ENCODE peak calls at places on chromosomes 5 and 9, in six cellular contexts. M is GM13977; T is epithelial cell of esophagus; C is A549; U is activated CD8-positive, alpha-beta T cell treated with anti-CD3 and anti-CD28 coated beads for 36 hours; S is neural crest cell. P is an unnamed sample.

GRCh38 chr9:13485068-13485596 is 205.6 kb upstream of the MPDZ start:
- DNase-seq in S (no peak), T (peak), C (no peak), U (no peak), M (no peak), P (peak)

GRCh38 chr5:58499951-58500350 is 8.7 kb downstream of the GAPT start:
- DNase-seq in U (no peak), C (no peak), T (no peak), S (no peak), M (no peak), P (no peak)

GRCh38 chr5:43581398-43581797 is 21.6 kb upstream of the NNT start:
- DNase-seq in U (no peak), T (no peak), C (no peak), M (no peak), S (no peak), P (no peak)

GRCh38 chr5:15320896-15321295 is 179.1 kb upstream of the FBXL7 start:
- DNase-seq in U (no peak), C (no peak), T (no peak), M (no peak), S (no peak), P (no peak)

GRCh38 chr5:144205141-144205551 is 34.5 kb downstream of the KCTD16 start:
- DNase-seq in M (no peak), C (no peak), S (peak), T (peak), U (no peak), P (no peak)

GRCh38 chr9:104977168-104977567 is 49.2 kb upstream of the ABCA1 start:
- DNase-seq in U (no peak), S (no peak), C (no peak), M (no peak), T (no peak), P (no peak)

GRCh38 chr5:148913985-148914421 is 87.6 kb downstream of the ADRB2 start:
- DNase-seq in S (no peak), M (no peak), T (peak), U (no peak), C (no peak), P (peak)

GRCh38 chr5:53431665-53432064 is 48.8 kb upstream of the FST start:
- DNase-seq in T (no peak), C (no peak), S (no peak), M (no peak), U (no peak), P (no peak)

GRCh38 chr9:17204611-17205165 is 69.8 kb downstream of the CNTLN start:
- DNase-seq in M (no peak), T (no peak), C (no peak), U (no peak), S (no peak), P (no peak)

GRCh38 chr5:160486573-160486972 is 64.9 kb downstream of the PTTG1 start:
- DNase-seq in C (no peak), U (peak), S (no peak), T (no peak), M (no peak), P (no peak)

GRCh38 chr5:149745-150450 is 41.4 kb upstream of the LRRC14B start:
- DNase-seq in M (no peak), C (no peak), T (peak), S (no peak), U (no peak), P (no peak)

GRCh38 chr9:15909297-15909696 is 356.5 kb downstream of the CCDC171 start:
- DNase-seq in S (no peak), C (no peak), M (no peak), T (no peak), U (no peak), P (no peak)

GRCh38 chr9:101509572-101509971 is 24.1 kb upstream of the RNF20 start:
- DNase-seq in T (no peak), C (no peak), U (no peak), M (no peak), S (no peak), P (no peak)

GRCh38 chr9:99138424-99139284 is 33.7 kb downstream of the TGFBR1 start:
- DNase-seq in C (no peak), T (no peak), U (no peak), S (no peak), M (no peak), P (no peak)

GRCh38 chr5:8906303-8906967 is 639.4 kb downstream of the SEMA5A start:
- DNase-seq in M (no peak), T (peak), C (no peak), S (no peak), U (no peak), P (no peak)

GRCh38 chr9:117416856-117417255 is 2.0 kb upstream of the ASTN2 start:
- DNase-seq in U (no peak), M (no peak), C (no peak), S (no peak), T (no peak), P (no peak)

GRCh38 chr5:127820910-127821553 is 117.8 kb downstream of the CCDC192 start:
- DNase-seq in M (no peak), S (no peak), T (peak), C (peak), U (no peak), P (no peak)

GRCh38 chr5:146446861-146447733 is at the start of gene TCERG1:
- DNase-seq in T (peak), S (peak), M (peak), U (peak), C (peak), P (peak)

GRCh38 chr5:156402387-156402921 is 75.5 kb downstream of the SGCD start:
- DNase-seq in C (no peak), S (no peak), U (peak), M (peak), T (peak), P (no peak)

GRCh38 chr9:107530682-107531081 is 41.1 kb upstream of the KLF4 start:
- DNase-seq in C (no peak), U (no peak), M (no peak), T (no peak), S (no peak), P (no peak)

GRCh38 chr9:136603901-136604816 is 58.3 kb upstream of the NOTCH1 start:
- DNase-seq in M (no peak), U (no peak), S (no peak), T (no peak), C (no peak), P (no peak)

GRCh38 chr5:42715791-42716190 is 40.8 kb upstream of the CCDC152 start:
- DNase-seq in C (no peak), M (no peak), T (no peak), U (no peak), S (no peak), P (no peak)

GRCh38 chr5:147101654-147102053 is 133.2 kb upstream of the STK32A start:
- DNase-seq in C (no peak), T (peak), M (no peak), U (no peak), S (no peak), P (no peak)

GRCh38 chr5:6660704-6661103 is 27.5 kb downstream of the SRD5A1 start:
- DNase-seq in C (no peak), M (no peak), T (no peak), S (no peak), U (no peak), P (no peak)

GRCh38 chr5:180798193-180798592 is 4.4 kb downstream of the MGAT1 start:
- DNase-seq in M (no peak), C (no peak), S (no peak), T (no peak), U (no peak), P (no peak)

GRCh38 chr5:180802325-180803180 is at the start of gene MGAT1:
- DNase-seq in M (peak), T (peak), U (peak), S (peak), C (peak), P (peak)

GRCh38 chr5:180799194-180799593 is 3.4 kb downstream of the MGAT1 start:
- DNase-seq in T (peak), U (no peak), S (no peak), C (no peak), M (no peak), P (peak)

GRCh38 chr5:180801596-180802324 is 846 bp downstream of the MGAT1 start:
- DNase-seq in M (no peak), S (no peak), C (no peak), T (no peak), U (no peak), P (no peak)

GRCh38 chr5:180799902-180800801 is 2.5 kb downstream of the MGAT1 start:
- DNase-seq in C (no peak), T (peak), M (no peak), S (no peak), U (no peak), P (no peak)
- TF ChIP-seq CTCF in C (no peak), T (peak), M (no peak), S (peak), U (no peak), P (no peak)

GRCh38 chr9:1001838-1002237 is 25.4 kb downstream of the DMRT3 start:
- DNase-seq in T (peak), C (no peak), U (no peak), M (no peak), S (no peak), P (no peak)

GRCh38 chr9:1007312-1007711 is 30.9 kb downstream of the DMRT3 start:
- DNase-seq in M (no peak), T (no peak), U (no peak), S (no peak), C (no peak), P (no peak)

GRCh38 chr9:1002678-1003077 is 26.2 kb downstream of the DMRT3 start:
- DNase-seq in C (no peak), M (no peak), U (no peak), T (no peak), S (no peak), P (no peak)

GRCh38 chr9:1008256-1008655 is 31.8 kb downstream of the DMRT3 start:
- DNase-seq in S (no peak), M (no peak), U (no peak), T (peak), C (no peak), P (no peak)

DNA sequence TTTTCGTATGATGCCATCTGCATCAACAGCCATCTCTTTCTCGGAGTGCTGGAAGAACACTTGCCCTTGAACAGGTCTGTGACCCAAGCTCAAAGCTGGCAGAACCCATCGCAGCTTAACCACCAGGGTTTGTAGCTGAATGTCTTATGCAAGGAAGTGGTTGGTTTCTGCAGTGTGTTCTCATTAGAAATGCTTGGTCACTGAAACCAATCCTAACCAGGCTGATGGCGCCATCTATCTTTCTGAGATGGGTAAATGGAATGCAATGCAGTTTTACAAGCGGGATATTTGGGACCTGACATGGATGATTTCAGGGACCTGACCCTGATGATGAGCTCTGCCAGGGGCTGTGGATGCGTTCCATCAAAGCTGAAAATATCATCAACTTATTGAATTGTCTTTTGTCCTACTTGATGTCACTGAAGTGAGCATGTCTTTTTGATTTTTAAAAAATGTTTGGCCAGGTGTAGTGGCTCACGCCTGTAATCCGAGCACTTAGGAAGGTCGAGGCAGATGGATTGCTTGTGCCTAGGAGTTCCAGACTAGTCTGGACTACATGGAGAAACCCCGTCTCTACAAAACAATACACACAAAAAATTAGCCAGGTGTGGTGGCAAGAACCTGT is 28.7 kb downstream of the DMRT3 start:
- DNase-seq in S (peak), U (peak), T (peak), C (peak), M (peak), P (no peak)
- TF ChIP-seq CTCF in S (peak), U (peak), T (peak), C (peak), M (peak), P (no peak)

GRCh38 chr5:135894271-135894670 is 1.4 kb downstream of the IL9 start:
- DNase-seq in C (no peak), T (no peak), U (no peak), M (no peak), S (no peak), P (no peak)

GRCh38 chr5:135891280-135891679 is 4.4 kb downstream of the IL9 start:
- DNase-seq in S (no peak), M (no peak), C (no peak), U (no peak), T (no peak), P (no peak)

GRCh38 chr5:135890867-135891266 is 4.8 kb downstream of the IL9 start:
- DNase-seq in T (no peak), C (no peak), S (no peak), U (peak), M (no peak), P (no peak)

GRCh38 chr5:135890296-135890695 is 5.3 kb downstream of the IL9 start:
- DNase-seq in S (no peak), T (no peak), C (no peak), M (no peak), U (no peak), P (no peak)

GRCh38 chr5:135891804-135892203 is 3.8 kb downstream of the IL9 start:
- DNase-seq in S (peak), C (no peak), U (no peak), M (no peak), T (no peak), P (no peak)
- TF ChIP-seq CTCF in S (peak), C (peak), U (no peak), M (no peak), T (no peak), P (no peak)

GRCh38 chr5:24162343-24162742 is 482.4 kb downstream of the CDH10 start:
- DNase-seq in S (no peak), M (no peak), T (peak), U (no peak), C (no peak), P (no peak)
- TF ChIP-seq CTCF in S (no peak), M (no peak), T (no peak), U (no peak), C (no peak), P (no peak)

DNA sequence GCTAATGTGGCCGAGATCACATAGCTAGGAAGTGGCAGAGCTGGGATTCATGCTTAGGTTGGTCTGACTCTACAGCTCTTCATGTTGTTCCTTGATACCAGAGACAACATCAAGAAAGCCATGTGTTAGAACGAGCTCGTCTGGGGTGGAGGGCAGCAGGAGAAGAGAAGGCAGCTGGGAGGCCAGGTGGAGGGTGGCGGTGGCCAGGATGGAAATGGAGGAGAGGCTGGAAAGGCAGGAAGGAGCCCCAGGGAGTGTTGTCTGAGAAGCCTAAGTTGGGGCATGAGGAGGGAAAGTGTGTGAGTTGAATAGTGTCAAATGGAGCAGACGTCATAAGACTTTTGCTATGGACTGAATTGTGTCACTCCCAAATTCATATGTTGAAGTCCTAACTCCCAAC is 315.3 kb downstream of the GADD45G start:
- DNase-seq in U (no peak), M (no peak), S (no peak), C (no peak), T (no peak), P (no peak)
- TF ChIP-seq CTCF in U (no peak), M (no peak), S (no peak), C (no peak), T (no peak), P (no peak)

GRCh38 chr9:111851536-111851935 is 45.1 kb upstream of the UGCG start:
- DNase-seq in T (peak), U (no peak), S (no peak), C (peak), M (no peak), P (no peak)
- TF ChIP-seq CTCF in T (no peak), U (no peak), S (no peak), C (no peak), M (no peak), P (no peak)

DNA sequence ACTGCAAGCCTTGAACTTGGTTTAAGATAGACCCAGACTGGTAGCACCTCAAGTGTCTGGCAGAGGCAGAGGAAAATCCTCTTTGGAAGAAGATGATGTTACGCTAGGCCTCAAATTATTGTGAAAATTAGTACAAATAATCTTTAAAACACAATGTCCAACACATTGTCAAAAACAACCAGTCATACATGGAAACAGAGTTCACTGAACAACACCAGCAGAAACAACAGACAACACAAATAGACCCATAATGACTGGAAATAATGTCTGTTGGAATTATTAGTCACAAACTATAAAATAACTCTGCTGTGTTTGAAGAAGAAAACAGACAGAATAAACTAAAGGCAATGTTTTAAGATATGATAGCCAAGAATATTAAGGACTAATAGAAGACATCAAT is 15.4 kb upstream of the ZNF366 start:
- DNase-seq in U (no peak), M (no peak), S (no peak), C (no peak), T (no peak), P (no peak)
- TF ChIP-seq CTCF in U (no peak), M (no peak), S (no peak), C (no peak), T (no peak), P (no peak)

GRCh38 chr5:17991775-17992174 is 357.5 kb downstream of the TAF11L14 start:
- DNase-seq in U (no peak), T (no peak), M (no peak), C (no peak), S (no peak), P (no peak)
- TF ChIP-seq CTCF in U (no peak), T (no peak), M (no peak), C (no peak), S (no peak), P (no peak)

DNA sequence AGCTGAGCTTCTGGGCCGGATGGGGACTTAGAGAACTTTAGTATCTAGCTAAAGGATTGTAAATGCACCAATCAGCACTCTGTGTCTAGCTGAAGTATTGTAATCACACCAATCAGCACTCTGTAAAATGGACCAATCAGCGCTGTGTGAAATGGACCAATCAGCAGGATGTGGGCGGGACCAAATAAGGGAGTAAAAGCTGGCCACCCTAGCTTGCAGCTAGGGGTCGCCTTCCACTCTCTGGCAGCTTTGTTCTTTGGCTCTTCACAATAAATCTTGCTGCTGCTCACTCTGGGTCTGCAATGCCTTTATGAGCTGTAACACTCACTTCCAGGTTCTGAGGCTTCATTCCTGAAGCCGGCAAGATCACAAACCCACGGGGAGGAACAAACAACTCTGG is 354.0 kb downstream of the PRR16 start:
- DNase-seq in M (no peak), C (no peak), U (no peak), T (no peak), S (no peak), P (no peak)
- TF ChIP-seq CTCF in M (no peak), C (no peak), U (no peak), T (no peak), S (no peak), P (no peak)

P was measured in lung.